ENCODE peak calls at places on chromosome 22, in ten cellular contexts. K is coronary artery; U is vagina; Y is aorta; M is DND-41; D is choroid plexus epithelial cell; A is skeletal muscle cell; P is CD4-positive, CD25-positive, alpha-beta regulatory T cell; H is astrocyte of the cerebellum; G is kidney epithelial cell. X is an unnamed sample.

GRCh38 chr22:49076300-49077035 is 751.2 kb downstream of the BRD1 start:
- DNase-seq in A (no peak), P (no peak), U (no peak), D (no peak), M (no peak), H (no peak), K (no peak), Y (no peak), G (no peak), X (no peak)

GRCh38 chr22:46454233-46454909 is 83.0 kb downstream of the CELSR1 start:
- DNase-seq in P (no peak), M (no peak), K (no peak), Y (no peak), D (no peak), G (no peak), H (no peak), A (no peak), U (no peak), X (no peak)

GRCh38 chr22:38291201-38291777 is 18.5 kb upstream of the TMEM184B start:
- DNase-seq in A (no peak), H (no peak), P (no peak), K (no peak), M (no peak), D (no peak), Y (no peak), G (no peak), U (no peak), X (no peak)

GRCh38 chr22:28896611-28897010 is 13.2 kb downstream of the ZNRF3 start:
- DNase-seq in D (no peak), M (no peak), Y (no peak), U (no peak), H (no peak), K (no peak), G (peak; percentile 47), A (no peak), P (no peak), X (no peak)

GRCh38 chr22:29947410-29948387 is 64.7 kb downstream of the MTMR3 start:
- DNase-seq in M (no peak), K (no peak), Y (no peak), A (peak; percentile 11), G (no peak), D (peak; percentile 48), H (peak; percentile 53), U (no peak), P (no peak), X (no peak)

GRCh38 chr22:17875156-17875555 is 100.9 kb upstream of the BID start:
- DNase-seq in P (no peak), A (no peak), G (no peak), Y (no peak), M (no peak), H (no peak), K (no peak), D (no peak), U (no peak), X (no peak)

GRCh38 chr22:48945621-48946458 is 881.8 kb downstream of the BRD1 start:
- DNase-seq in H (no peak), P (no peak), M (no peak), A (no peak), G (no peak), Y (no peak), D (no peak), U (peak; percentile 64), K (peak; percentile 57), X (no peak)

GRCh38 chr22:35541254-35541748 is 670 bp downstream of the RASD2 start:
- DNase-seq in G (no peak), H (no peak), P (no peak), M (no peak), A (no peak), U (no peak), D (no peak), K (no peak), Y (no peak), X (no peak)

GRCh38 chr22:46690146-46690545 is 47.9 kb downstream of the CERK start:
- DNase-seq in G (no peak), K (no peak), U (no peak), P (no peak), Y (no peak), A (no peak), D (no peak), H (no peak), M (no peak), X (no peak)

GRCh38 chr22:46707827-46708570 is 30.1 kb downstream of the CERK start:
- DNase-seq in Y (no peak), D (no peak), H (no peak), U (no peak), A (no peak), P (no peak), M (no peak), K (no peak), G (no peak), X (no peak)

GRCh38 chr22:23893446-23893956 is 682 bp upstream of the MIF start:
- DNase-seq in M (no peak), G (no peak), P (no peak), H (no peak), U (no peak), A (no peak), K (no peak), D (no peak), Y (no peak), X (no peak)

GRCh38 chr22:23893957-23894709 is at the start of gene MIF:
- DNase-seq in A (peak; percentile 81), Y (peak; percentile 97), P (peak; percentile 96), K (peak; percentile 95), H (peak; percentile 69), G (peak; percentile 61), U (peak; percentile 95), D (peak; percentile 97), M (peak; percentile 98), X (peak; percentile 49)

GRCh38 chr22:23892130-23892529 is 2.1 kb upstream of the MIF start:
- DNase-seq in M (no peak), D (no peak), K (no peak), A (no peak), U (no peak), G (no peak), Y (no peak), P (no peak), H (no peak), X (no peak)

GRCh38 chr22:23891726-23892125 is 2.5 kb upstream of the MIF start:
- DNase-seq in Y (no peak), P (no peak), M (no peak), U (no peak), G (no peak), A (no peak), H (no peak), D (no peak), K (no peak), X (no peak)

DNA sequence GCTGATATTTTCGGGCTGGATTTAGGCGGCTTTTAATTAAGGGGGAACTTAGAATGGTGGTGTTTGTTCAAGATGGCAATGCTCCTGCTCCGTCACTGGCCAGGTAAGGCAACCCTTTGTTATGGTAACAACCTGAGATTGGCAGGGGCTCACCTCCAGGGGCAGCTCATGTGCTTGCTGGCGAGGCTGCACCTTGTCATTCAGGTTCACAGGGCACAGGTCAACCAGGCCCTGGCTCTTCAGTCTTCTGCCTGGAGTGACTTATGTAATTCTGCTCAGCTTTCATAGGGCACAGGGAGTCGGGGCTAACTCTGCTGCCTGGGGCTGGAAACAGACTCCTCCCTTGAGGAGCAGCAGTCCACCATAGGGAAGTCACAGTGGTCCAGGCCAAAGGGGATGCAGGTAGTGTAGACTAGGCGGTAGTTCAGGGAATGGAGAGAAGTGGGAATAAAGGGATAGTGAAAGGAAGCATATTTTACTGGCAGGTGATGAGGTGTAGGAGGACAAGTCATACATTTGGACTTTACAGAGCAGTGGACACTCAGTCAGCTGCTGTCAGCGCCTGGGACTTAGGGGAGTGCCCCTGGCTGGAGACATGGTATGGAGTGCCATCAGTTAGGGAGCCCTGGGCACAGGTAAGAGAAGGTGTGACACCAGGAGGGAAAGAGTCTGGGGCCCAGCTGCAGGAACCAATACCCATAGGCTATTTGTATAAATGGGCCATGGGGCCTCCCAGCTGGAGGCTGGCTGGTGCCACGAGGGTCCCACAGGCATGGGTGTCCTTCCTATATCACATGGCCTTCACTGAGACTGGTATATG is 1.3 kb upstream of the MIF start:
- DNase-seq in K (no peak), A (no peak), H (no peak), U (no peak), M (no peak), P (no peak), G (no peak), D (no peak), Y (no peak), X (no peak)
- H3K4me3 ChIP-seq in K (no peak overlapping the region), A (no peak overlapping the region), H (no peak overlapping the region), U (no peak overlapping the region), M (peak overlapping the region; percentile 89), P (peak overlapping the region; percentile 74), G (no peak overlapping the region), D (no peak overlapping the region), Y (no peak overlapping the region), X (no peak overlapping the region)

GRCh38 chr22:50697667-50698506 is 25.3 kb downstream of the SHANK3 start:
- DNase-seq in P (no peak), A (no peak), H (no peak), D (no peak), Y (peak; percentile 43), K (no peak), G (no peak), M (no peak), U (no peak), X (no peak)
- H3K4me3 ChIP-seq in P (no peak overlapping the region), A (peak overlapping the region; percentile 56), H (peak overlapping the region; percentile 45), D (peak overlapping the region; percentile 49), Y (no peak overlapping the region), K (peak overlapping the region; percentile 67), G (peak overlapping the region; percentile 36), M (no peak overlapping the region), U (peak overlapping the region; percentile 43), X (peak overlapping the region; percentile 58)

DNA sequence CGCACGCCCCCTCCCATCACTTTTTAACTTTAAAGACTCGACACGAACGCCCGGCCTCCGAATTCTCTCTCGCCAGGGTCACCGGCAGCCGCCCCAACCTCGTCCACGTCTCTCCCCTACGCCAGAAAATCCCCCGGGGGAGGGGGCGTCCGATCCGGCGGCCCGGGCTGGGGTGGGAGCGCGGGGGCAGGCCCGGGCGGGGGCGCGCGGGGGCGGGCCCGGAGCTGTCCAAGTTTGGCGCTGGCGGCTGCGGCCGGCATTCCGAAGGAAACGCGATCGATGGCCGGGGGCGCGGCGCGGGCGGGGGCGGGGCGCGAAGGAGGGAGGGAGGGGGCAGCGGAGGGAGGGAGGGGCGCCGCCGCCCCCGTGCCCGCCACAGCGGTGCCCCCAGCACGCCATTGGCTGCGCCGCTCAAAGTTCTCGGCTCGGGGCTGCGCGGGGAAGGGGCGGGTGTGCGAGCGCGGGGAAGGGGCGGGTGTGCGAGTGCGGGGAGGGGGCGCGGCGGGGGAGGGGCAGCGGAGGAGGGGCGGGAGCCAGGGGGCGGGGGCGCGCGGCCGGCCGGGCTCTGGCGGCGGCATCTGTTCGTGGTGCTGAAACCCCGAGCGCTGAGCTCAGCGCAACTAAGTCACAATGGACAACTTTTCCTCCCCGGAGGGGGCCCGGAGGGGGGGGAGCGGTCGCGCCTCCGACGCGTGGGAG is 2.4 kb downstream of the PHF21B start:
- DNase-seq in K (no peak), U (no peak), G (no peak), A (no peak), M (no peak), Y (no peak), H (no peak), D (peak; percentile 31), P (no peak), X (no peak)
- H3K4me3 ChIP-seq in K (peak overlapping the region; percentile 74), U (peak overlapping the region; percentile 60), G (no peak overlapping the region), A (peak overlapping the region; percentile 31), M (no peak overlapping the region), Y (peak overlapping the region; percentile 3), H (peak overlapping the region; percentile 32), D (no peak overlapping the region), P (no peak overlapping the region), X (no peak overlapping the region)

GRCh38 chr22:43288807-43289417 is 54.3 kb downstream of the SCUBE1 start:
- DNase-seq in H (no peak), Y (no peak), G (no peak), P (no peak), D (no peak), M (no peak), A (no peak), K (no peak), U (no peak), X (no peak)
- H3K4me3 ChIP-seq in H (peak overlapping the region; percentile 15), Y (no peak overlapping the region), G (no peak overlapping the region), P (no peak overlapping the region), D (no peak overlapping the region), M (no peak overlapping the region), A (no peak overlapping the region), K (peak overlapping the region; percentile 68), U (no peak overlapping the region), X (no peak overlapping the region)